ENCODE peak calls at places on chromosomes 7 and 10, in eight cellular contexts. D is tibial artery, N is body of pancreas, Q is fibroblast of lung, W is adrenal gland, I is psoas muscle, J is neural progenitor cell, F is mammary epithelial cell. U is an unnamed sample. For H3K4me1 and H3K36me3, the result is how much of the 10 kb centered on the place peaks cover.

GRCh38 chr7:45143616-45144015 is 14.0 kb upstream of the RAMP3 start:
- DNase-seq in D (no peak), N (no peak), Q (no peak), W (no peak), I (no peak), J (no peak), F (peak), U (no peak)

GRCh38 chr7:18445483-18445882 is 50.1 kb upstream of the HDAC9 start:
- DNase-seq in D (no peak), N (no peak), Q (no peak), W (no peak), I (no peak), J (no peak), F (no peak), U (no peak)

GRCh38 chr10:44934416-44935200 is 23.5 kb downstream of the TMEM72 start:
- DNase-seq in D (peak), N (no peak), Q (no peak), W (peak), I (peak), J (no peak), F (no peak), U (no peak)

GRCh38 chr10:5888843-5889623 is 660 bp downstream of the ANKRD16 start:
- DNase-seq in D (peak), N (peak), Q (peak), W (no peak), I (peak), J (peak), F (peak), U (peak)

GRCh38 chr10:718143-718700 is 28.8 kb upstream of the DIP2C start:
- DNase-seq in D (no peak), N (no peak), Q (no peak), W (no peak), I (no peak), J (no peak), F (no peak), U (no peak)

GRCh38 chr7:151924508-151924907 is 31.7 kb upstream of the GALNTL5 start:
- DNase-seq in D (no peak), N (no peak), Q (no peak), W (no peak), I (no peak), J (no peak), F (no peak), U (no peak)

GRCh38 chr7:30825215-30825720 is 54.1 kb downstream of the MINDY4 start:
- DNase-seq in D (no peak), N (no peak), Q (no peak), W (no peak), I (no peak), J (no peak), F (no peak), U (no peak)

GRCh38 chr7:36661135-36661840 is 63.0 kb downstream of the AOAH start:
- DNase-seq in D (no peak), N (no peak), Q (no peak), W (no peak), I (no peak), J (peak), F (peak), U (no peak)

GRCh38 chr10:114684085-114684821 is 26.2 kb upstream of the ABLIM1 start:
- DNase-seq in D (no peak), N (peak), Q (peak), W (no peak), I (peak), J (no peak), F (no peak), U (peak)

GRCh38 chr10:7512487-7512886 is 101.7 kb upstream of the SFMBT2 start:
- DNase-seq in D (no peak), N (no peak), Q (no peak), W (no peak), I (no peak), J (no peak), F (no peak), U (no peak)

GRCh38 chr7:5420841-5421625 is 2.6 kb downstream of the TNRC18 start:
- DNase-seq in D (no peak), N (peak), Q (no peak), W (peak), I (peak), J (peak), F (peak), U (no peak)

GRCh38 chr10:128275405-128275804 is 149.2 kb upstream of the MKI67 start:
- DNase-seq in D (no peak), N (no peak), Q (no peak), W (no peak), I (no peak), J (no peak), F (no peak), U (no peak)

GRCh38 chr10:29480281-29480954 is 154.4 kb downstream of the SVIL start:
- DNase-seq in D (no peak), N (no peak), Q (no peak), W (no peak), I (peak), J (no peak), F (no peak), U (no peak)

GRCh38 chr10:43905502-43906236 is 257.0 kb upstream of the ZNF32 start:
- DNase-seq in D (no peak), N (no peak), Q (peak), W (no peak), I (no peak), J (no peak), F (no peak), U (peak)

GRCh38 chr10:128209862-128210214 is 83.6 kb upstream of the MKI67 start:
- DNase-seq in D (no peak), N (no peak), Q (no peak), W (no peak), I (no peak), J (no peak), F (no peak), U (no peak)

GRCh38 chr10:84665883-84666463 is 337.6 kb downstream of the CCSER2 start:
- DNase-seq in D (no peak), N (no peak), Q (no peak), W (no peak), I (no peak), J (peak), F (peak), U (no peak)

GRCh38 chr10:79299397-79300370 is 47.6 kb upstream of the PPIF start:
- DNase-seq in D (peak), N (no peak), Q (peak), W (peak), I (no peak), J (no peak), F (no peak), U (no peak)

GRCh38 chr7:107998150-107998549 is 4.8 kb downstream of the LAMB1 start:
- DNase-seq in D (no peak), N (no peak), Q (no peak), W (no peak), I (no peak), J (no peak), F (peak), U (no peak)

GRCh38 chr10:66455304-66455703 is 470.5 kb upstream of the LRRTM3 start:
- DNase-seq in D (no peak), N (no peak), Q (peak), W (no peak), I (no peak), J (no peak), F (peak), U (no peak)
- TF ChIP-seq CTCF in D (no peak), N (no peak), Q (no peak), W (no peak), I (no peak), J (no peak), F (peak), U (no peak)

GRCh38 chr10:77463499-77463898 is 174.1 kb downstream of the KCNMA1 start:
- DNase-seq in D (peak), N (no peak), Q (no peak), W (no peak), I (no peak), J (no peak), F (no peak), U (no peak)

GRCh38 chr10:77458986-77459590 is 178.5 kb downstream of the KCNMA1 start:
- DNase-seq in D (no peak), N (no peak), Q (no peak), W (no peak), I (no peak), J (no peak), F (no peak), U (no peak)

GRCh38 chr10:77463967-77464745 is 173.5 kb downstream of the KCNMA1 start:
- DNase-seq in D (no peak), N (no peak), Q (peak), W (no peak), I (no peak), J (no peak), F (peak), U (no peak)

GRCh38 chr10:77459905-77460304 is 177.7 kb downstream of the KCNMA1 start:
- DNase-seq in D (no peak), N (no peak), Q (no peak), W (no peak), I (no peak), J (no peak), F (no peak), U (no peak)

DNA sequence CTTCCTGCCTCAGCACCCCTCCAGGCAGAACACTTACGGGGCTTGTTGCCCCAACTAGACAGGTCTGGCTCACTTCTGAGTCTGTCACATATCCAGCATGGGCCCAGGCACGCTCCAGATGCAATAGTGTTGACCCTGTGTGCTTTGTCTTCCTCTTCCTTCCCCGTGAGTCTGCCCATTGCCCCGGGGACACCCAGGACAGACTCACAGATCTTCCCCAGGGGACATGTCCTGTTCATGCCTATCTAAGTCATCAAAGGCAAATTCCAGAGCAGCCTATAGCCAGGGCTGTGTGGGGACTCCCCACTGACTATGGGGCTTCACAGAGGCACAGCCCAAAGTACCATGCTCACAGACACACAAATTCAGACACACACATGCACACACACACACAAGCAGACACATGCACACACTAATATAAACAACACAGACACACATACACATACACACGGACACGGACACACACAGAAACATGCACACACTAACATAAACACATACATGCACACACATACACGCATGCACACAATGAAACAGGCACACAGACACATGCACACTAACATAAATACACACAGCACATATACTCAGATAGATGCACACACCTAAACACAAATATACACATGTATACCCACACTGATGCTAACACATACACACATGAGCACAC is 175.8 kb downstream of the KCNMA1 start:
- DNase-seq in D (no peak), N (no peak), Q (no peak), W (no peak), I (no peak), J (no peak), F (peak), U (no peak)
- H3K4me1 ChIP-seq in D (under half), N (under half), Q (under half), W (under half), I (under half), J (under half), F (under half), U (under half)

GRCh38 chr10:71290331-71290730 is 28.7 kb upstream of the SLC29A3 start:
- DNase-seq in D (no peak), N (no peak), Q (no peak), W (no peak), I (peak), J (no peak), F (no peak), U (no peak)

GRCh38 chr10:71286521-71287294 is 32.4 kb upstream of the SLC29A3 start:
- DNase-seq in D (no peak), N (no peak), Q (no peak), W (no peak), I (no peak), J (no peak), F (no peak), U (no peak)

GRCh38 chr10:71287456-71287855 is 31.6 kb upstream of the SLC29A3 start:
- DNase-seq in D (no peak), N (no peak), Q (no peak), W (no peak), I (peak), J (no peak), F (no peak), U (no peak)

GRCh38 chr10:71289421-71290130 is 29.5 kb upstream of the SLC29A3 start:
- DNase-seq in D (no peak), N (no peak), Q (no peak), W (no peak), I (peak), J (no peak), F (no peak), U (no peak)

DNA sequence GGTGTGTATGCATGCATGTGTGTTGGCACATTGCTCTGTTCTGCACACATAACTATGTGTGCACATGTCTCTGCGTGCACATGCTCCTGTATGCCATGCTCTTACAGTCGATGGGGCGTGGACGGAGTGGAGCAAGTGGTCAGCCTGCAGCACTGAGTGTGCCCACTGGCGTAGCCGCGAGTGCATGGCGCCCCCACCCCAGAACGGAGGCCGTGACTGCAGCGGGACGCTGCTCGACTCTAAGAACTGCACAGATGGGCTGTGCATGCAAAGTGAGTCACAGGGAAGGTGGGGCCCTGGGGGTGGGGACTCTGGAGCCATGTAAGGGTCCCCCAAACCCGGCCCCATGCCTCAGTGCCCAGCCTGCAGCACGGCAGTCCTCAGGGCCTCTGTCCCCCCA is 30.6 kb upstream of the SLC29A3 start:
- DNase-seq in D (no peak), N (no peak), Q (no peak), W (no peak), I (peak), J (no peak), F (no peak), U (no peak)
- H3K36me3 ChIP-seq in D (half or more), N (under half), Q (under half), W (under half), I (under half), J (under half), F (under half), U (under half)

GRCh38 chr7:157792954-157793353 is 456.1 kb downstream of the DNAJB6 start:
- DNase-seq in D (no peak), N (no peak), Q (no peak), W (no peak), I (peak), J (no peak), F (no peak), U (no peak)
- TF ChIP-seq CTCF in D (no peak), N (no peak), Q (no peak), W (no peak), I (no peak), J (no peak), F (no peak), U (no peak)

GRCh38 chr7:47377741-47378140 is 204.2 kb downstream of the TNS3 start:
- DNase-seq in D (no peak), N (no peak), Q (no peak), W (no peak), I (no peak), J (no peak), F (no peak), U (no peak)
- H3K4me1 ChIP-seq in D (under half), N (half or more), Q (under half), W (under half), I (under half), J (under half), F (under half), U (under half)

GRCh38 chr10:125739994-125740679 is 20.6 kb downstream of the EDRF1 start:
- DNase-seq in D (no peak), N (no peak), Q (no peak), W (no peak), I (no peak), J (no peak), F (no peak), U (no peak)

GRCh38 chr10:125734823-125735222 is 15.3 kb downstream of the EDRF1 start:
- DNase-seq in D (no peak), N (no peak), Q (no peak), W (no peak), I (no peak), J (no peak), F (no peak), U (no peak)

GRCh38 chr10:125734148-125734547 is 14.6 kb downstream of the EDRF1 start:
- DNase-seq in D (no peak), N (no peak), Q (no peak), W (no peak), I (no peak), J (no peak), F (no peak), U (no peak)
- H3K36me3 ChIP-seq in D (half or more), N (under half), Q (under half), W (under half), I (half or more), J (under half), F (half or more), U (under half)

GRCh38 chr7:142301299-142301698 is 43.4 kb upstream of the PRSS58 start:
- DNase-seq in D (no peak), N (no peak), Q (no peak), W (no peak), I (no peak), J (no peak), F (no peak), U (no peak)

GRCh38 chr7:142307246-142307900 is 49.5 kb upstream of the PRSS58 start:
- DNase-seq in D (no peak), N (no peak), Q (no peak), W (no peak), I (no peak), J (no peak), F (no peak), U (no peak)

GRCh38 chr7:142300689-142301088 is 42.8 kb upstream of the PRSS58 start:
- DNase-seq in D (no peak), N (no peak), Q (no peak), W (no peak), I (no peak), J (peak), F (no peak), U (no peak)

GRCh38 chr7:142301923-142302550 is 44.2 kb upstream of the PRSS58 start:
- DNase-seq in D (no peak), N (no peak), Q (no peak), W (no peak), I (no peak), J (no peak), F (no peak), U (no peak)

DNA sequence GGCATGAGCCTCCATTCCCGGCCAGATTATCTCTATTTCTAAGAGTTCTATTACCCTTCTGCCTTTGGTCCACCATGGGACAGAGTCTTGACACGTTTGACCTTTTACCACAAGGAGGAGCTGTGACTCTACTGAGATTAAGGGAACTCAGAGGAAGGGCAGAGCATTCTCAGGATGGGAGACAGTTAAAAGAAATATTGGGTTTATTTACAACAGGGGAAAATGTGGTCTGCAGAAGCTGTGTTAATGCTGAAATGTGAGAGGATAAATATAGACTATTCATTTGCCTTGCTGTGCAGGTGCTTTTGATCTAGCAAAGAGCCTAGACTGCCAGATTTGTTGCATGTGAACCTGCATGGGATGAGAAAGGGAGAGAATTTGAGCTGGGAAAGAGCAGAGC is 45.8 kb upstream of the PRSS58 start:
- DNase-seq in D (no peak), N (no peak), Q (no peak), W (no peak), I (no peak), J (peak), F (no peak), U (no peak)
- TF ChIP-seq CTCF in D (no peak), N (peak), Q (no peak), W (no peak), I (no peak), J (peak), F (peak), U (no peak)

GRCh38 chr10:75209325-75210192 is 1.0 kb upstream of the VDAC2 start:
- DNase-seq in D (peak), N (peak), Q (peak), W (peak), I (peak), J (no peak), F (no peak), U (peak)
- H3K4me1 ChIP-seq in D (under half), N (under half), Q (under half), W (under half), I (half or more), J (under half), F (half or more), U (under half)